ENCODE peak calls at places on chromosomes 4 and X, in six cellular contexts. One of them, this sample, is unnamed.
A peak's percentile ranks its signal among the peaks of the same experiment; 100 is the strongest.

GRCh38 chr4:120630432-120630831 is 292.1 kb downstream of the PRDM5 start:
- DNase-seq in activated CD8-positive, alpha-beta memory T cell treated with anti-CD3 and anti-CD28 coated beads for 48 hours: no peak
- DNase-seq in caudate nucleus: no peak
- DNase-seq in psoas muscle: no peak
- DNase-seq in coronary artery: no peak
- DNase-seq in Kasumi-1: peak; percentile 24
- DNase-seq in this sample: no peak

GRCh38 chr4:180304321-180304720 is 1938.9 kb upstream of the TENM3 start:
- DNase-seq in psoas muscle: no peak
- DNase-seq in activated CD8-positive, alpha-beta memory T cell treated with anti-CD3 and anti-CD28 coated beads for 48 hours: no peak
- DNase-seq in Kasumi-1: no peak
- DNase-seq in coronary artery: no peak
- DNase-seq in caudate nucleus: no peak
- DNase-seq in this sample: no peak

GRCh38 chrX:10676239-10676971 is 56.0 kb upstream of the MID1 start:
- DNase-seq in coronary artery: no peak
- DNase-seq in activated CD8-positive, alpha-beta memory T cell treated with anti-CD3 and anti-CD28 coated beads for 48 hours: no peak
- DNase-seq in caudate nucleus: no peak
- DNase-seq in psoas muscle: no peak
- DNase-seq in Kasumi-1: no peak
- DNase-seq in this sample: no peak

GRCh38 chrX:14872355-14872754 is 514 bp downstream of the FANCB start:
- DNase-seq in Kasumi-1: no peak
- DNase-seq in coronary artery: no peak
- DNase-seq in activated CD8-positive, alpha-beta memory T cell treated with anti-CD3 and anti-CD28 coated beads for 48 hours: no peak
- DNase-seq in psoas muscle: no peak
- DNase-seq in caudate nucleus: no peak
- DNase-seq in this sample: no peak

GRCh38 chrX:129641941-129642340 is 12.8 kb downstream of the APLN start:
- DNase-seq in caudate nucleus: no peak
- DNase-seq in Kasumi-1: no peak
- DNase-seq in coronary artery: no peak
- DNase-seq in activated CD8-positive, alpha-beta memory T cell treated with anti-CD3 and anti-CD28 coated beads for 48 hours: no peak
- DNase-seq in psoas muscle: no peak
- DNase-seq in this sample: no peak

GRCh38 chr4:36053931-36054330 is 190.4 kb downstream of the ARAP2 start:
- DNase-seq in coronary artery: no peak
- DNase-seq in caudate nucleus: no peak
- DNase-seq in psoas muscle: no peak
- DNase-seq in activated CD8-positive, alpha-beta memory T cell treated with anti-CD3 and anti-CD28 coated beads for 48 hours: no peak
- DNase-seq in Kasumi-1: no peak
- DNase-seq in this sample: no peak

GRCh38 chr4:182142146-182143085 is 100.8 kb upstream of the TENM3 start:
- DNase-seq in psoas muscle: no peak
- DNase-seq in Kasumi-1: no peak
- DNase-seq in coronary artery: no peak
- DNase-seq in activated CD8-positive, alpha-beta memory T cell treated with anti-CD3 and anti-CD28 coated beads for 48 hours: no peak
- DNase-seq in caudate nucleus: no peak
- DNase-seq in this sample: no peak

GRCh38 chr4:61201562-61202099 is 1.5 kb downstream of the ADGRL3 start:
- DNase-seq in activated CD8-positive, alpha-beta memory T cell treated with anti-CD3 and anti-CD28 coated beads for 48 hours: no peak
- DNase-seq in caudate nucleus: peak; percentile 10
- DNase-seq in psoas muscle: no peak
- DNase-seq in Kasumi-1: peak; percentile 46
- DNase-seq in coronary artery: no peak
- DNase-seq in this sample: no peak

GRCh38 chr4:185378264-185378663 is 17.5 kb downstream of the LRP2BP start:
- DNase-seq in Kasumi-1: no peak
- DNase-seq in psoas muscle: no peak
- DNase-seq in activated CD8-positive, alpha-beta memory T cell treated with anti-CD3 and anti-CD28 coated beads for 48 hours: no peak
- DNase-seq in caudate nucleus: no peak
- DNase-seq in coronary artery: no peak
- DNase-seq in this sample: no peak

GRCh38 chrX:17977696-17978095 is 116.6 kb upstream of the RAI2 start:
- DNase-seq in activated CD8-positive, alpha-beta memory T cell treated with anti-CD3 and anti-CD28 coated beads for 48 hours: no peak
- DNase-seq in coronary artery: no peak
- DNase-seq in psoas muscle: no peak
- DNase-seq in caudate nucleus: no peak
- DNase-seq in Kasumi-1: no peak
- DNase-seq in this sample: no peak

GRCh38 chrX:8358302-8358701 is 106.3 kb upstream of the VCX3B start:
- DNase-seq in psoas muscle: no peak
- DNase-seq in coronary artery: no peak
- DNase-seq in caudate nucleus: no peak
- DNase-seq in activated CD8-positive, alpha-beta memory T cell treated with anti-CD3 and anti-CD28 coated beads for 48 hours: no peak
- DNase-seq in Kasumi-1: no peak
- DNase-seq in this sample: peak; percentile 58

GRCh38 chr4:145231906-145232700 is 51.7 kb upstream of the OTUD4 start:
- DNase-seq in coronary artery: no peak
- DNase-seq in caudate nucleus: no peak
- DNase-seq in Kasumi-1: no peak
- DNase-seq in activated CD8-positive, alpha-beta memory T cell treated with anti-CD3 and anti-CD28 coated beads for 48 hours: no peak
- DNase-seq in psoas muscle: no peak
- DNase-seq in this sample: no peak

This sample was measured in gastrocnemius medialis.